ENCODE peak calls at places on chromosomes 12 and 14, in ten cellular contexts. F is lower lobe of right lung; Z is Panc1; U is naive thymus-derived CD4-positive, alpha-beta T cell; O is hepatocyte; C is CD4-positive, alpha-beta memory T cell; Y is IMR-90; K is esophagus squamous epithelium; I is uterus; L is aorta. J is an unnamed sample.

GRCh38 chr12:65649126-65649525 is 175.2 kb upstream of the HMGA2 start:
- DNase-seq in F (no peak), Z (peak; percentile 82), U (no peak), O (no peak), C (no peak), Y (peak; percentile 100), K (no peak), I (no peak), L (no peak), J (no peak)

GRCh38 chr12:3810540-3810939 is 57.6 kb upstream of the CRACR2A start:
- DNase-seq in F (no peak), Z (no peak), U (no peak), O (no peak), C (no peak), Y (no peak), K (no peak), I (no peak), L (no peak), J (no peak)

GRCh38 chr12:115172521-115172920 is 488.5 kb upstream of the TBX3 start:
- DNase-seq in F (no peak), Z (no peak), U (no peak), O (no peak), C (no peak), Y (peak; percentile 92), K (no peak), I (no peak), L (no peak), J (no peak)

GRCh38 chr12:101209319-101210302 is at the start of gene SLC5A8:
- DNase-seq in F (peak; percentile 53), Z (no peak), U (no peak), O (peak; percentile 26), C (no peak), Y (no peak), K (no peak), I (no peak), L (no peak), J (no peak)

GRCh38 chr12:120381752-120382419 is 12.9 kb upstream of the MSI1 start:
- DNase-seq in F (no peak), Z (no peak), U (no peak), O (peak; percentile 74), C (no peak), Y (peak; percentile 77), K (no peak), I (no peak), L (no peak), J (no peak)

GRCh38 chr14:103854017-103854808 is 6.8 kb upstream of the PPP1R13B start:
- DNase-seq in F (peak; percentile 32), Z (no peak), U (no peak), O (no peak), C (no peak), Y (no peak), K (no peak), I (no peak), L (no peak), J (no peak)

GRCh38 chr14:88386395-88386794 is 938 bp downstream of the SPATA7 start:
- DNase-seq in F (no peak), Z (no peak), U (no peak), O (no peak), C (no peak), Y (no peak), K (no peak), I (no peak), L (no peak), J (no peak)

GRCh38 chr12:6363330-6364036 is 11.9 kb downstream of the SCNN1A start:
- DNase-seq in F (peak; percentile 86), Z (no peak), U (peak; percentile 66), O (peak; percentile 92), C (peak; percentile 54), Y (peak; percentile 28), K (no peak), I (peak; percentile 80), L (peak; percentile 83), J (no peak)

GRCh38 chr12:63206908-63207307 is 55.9 kb upstream of the AVPR1A start:
- DNase-seq in F (no peak), Z (no peak), U (no peak), O (peak; percentile 56), C (no peak), Y (no peak), K (no peak), I (no peak), L (no peak), J (no peak)

GRCh38 chr14:80621701-80622100 is 319.8 kb downstream of the CEP128 start:
- DNase-seq in F (no peak), Z (peak; percentile 27), U (no peak), O (no peak), C (no peak), Y (peak; percentile 89), K (no peak), I (no peak), L (no peak), J (no peak)
- H3K27ac ChIP-seq in F (no peak overlapping the region), Z (no peak overlapping the region), U (no peak overlapping the region), O (no peak overlapping the region), C (no peak overlapping the region), Y (peak overlapping the region; percentile 13), K (no peak overlapping the region), I (no peak overlapping the region), L (no peak overlapping the region), J (no peak overlapping the region)

DNA sequence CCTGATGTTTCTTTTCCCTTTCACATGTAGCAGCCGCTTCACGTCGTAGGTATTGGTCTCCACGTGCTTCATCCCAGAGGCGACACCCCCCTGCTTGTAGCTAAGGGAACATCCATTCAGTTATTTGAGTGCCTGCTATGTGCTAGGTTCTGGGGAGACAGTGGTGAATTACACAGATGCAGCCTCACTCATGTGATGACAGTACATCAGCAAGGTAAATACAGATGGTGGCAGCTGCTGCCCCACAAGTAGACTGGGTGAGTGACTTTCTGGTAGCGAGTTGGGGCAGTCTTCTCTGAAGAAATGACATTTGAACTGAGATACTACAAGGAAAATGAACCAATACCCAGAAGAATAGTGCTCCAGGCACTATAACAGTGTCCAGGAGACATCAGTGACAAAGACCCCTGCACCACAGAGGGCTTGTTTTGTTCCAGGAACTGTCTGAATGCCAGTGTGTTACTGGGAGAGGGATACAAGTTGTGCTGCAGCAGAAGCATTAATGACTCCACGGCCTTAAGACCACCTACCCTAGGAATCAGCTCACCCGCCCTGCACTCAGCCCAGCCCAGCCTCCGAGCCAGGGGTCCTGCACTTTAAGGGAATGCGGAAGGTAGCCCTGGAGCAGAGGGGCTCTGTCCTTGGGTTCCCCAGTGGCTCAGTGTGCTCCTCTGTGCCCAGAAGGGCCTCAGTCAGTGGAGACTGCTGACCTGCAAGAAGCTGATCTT is 7.3 kb downstream of the AVIL start:
- DNase-seq in F (no peak), Z (no peak), U (no peak), O (no peak), C (no peak), Y (no peak), K (no peak), I (no peak), L (no peak), J (no peak)
- H3K36me3 ChIP-seq in F (peaks cover 76% of the 10 kb centered on the region), Z (no peaks in the 10 kb centered on the region), U (peaks cover 40% of the 10 kb centered on the region), O (no peaks in the 10 kb centered on the region), C (peaks cover 6% of the 10 kb centered on the region), Y (peaks cover 42% of the 10 kb centered on the region), K (no peaks in the 10 kb centered on the region), I (no peaks in the 10 kb centered on the region), L (peaks cover 4% of the 10 kb centered on the region), J (peaks cover 51% of the 10 kb centered on the region)

DNA sequence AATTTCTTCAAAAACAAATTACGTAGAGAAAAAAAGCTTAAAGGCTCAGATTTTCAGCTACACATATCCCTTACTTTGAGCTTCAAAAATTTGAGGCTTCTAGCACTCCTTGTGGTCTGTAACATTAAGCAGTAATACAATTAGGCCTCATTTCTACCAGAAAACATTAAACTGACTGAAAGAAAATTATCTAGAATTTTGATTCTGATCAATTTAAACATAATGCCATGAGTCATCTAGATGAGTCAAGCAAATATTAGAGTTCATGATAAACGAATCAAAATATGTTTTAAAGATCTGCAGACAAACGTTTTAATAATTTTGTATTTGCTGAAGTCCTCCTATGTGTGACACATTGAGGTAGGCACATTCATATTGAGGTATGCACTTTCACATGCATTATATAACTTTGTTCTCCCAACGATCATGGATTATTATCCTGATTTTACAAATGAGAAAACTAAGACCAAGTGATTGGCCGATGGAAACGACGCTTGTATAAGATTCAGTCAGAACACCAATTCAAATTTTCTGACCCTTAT is 4.3 kb downstream of the OSBPL8 start:
- DNase-seq in F (no peak), Z (no peak), U (no peak), O (no peak), C (no peak), Y (peak; percentile 11), K (no peak), I (no peak), L (no peak), J (no peak)
- H3K27ac ChIP-seq in F (no peak overlapping the region), Z (no peak overlapping the region), U (no peak overlapping the region), O (no peak overlapping the region), C (no peak overlapping the region), Y (no peak overlapping the region), K (no peak overlapping the region), I (peak overlapping the region; percentile 14), L (no peak overlapping the region), J (no peak overlapping the region)

GRCh38 chr14:89648510-89648909 is 231.5 kb upstream of the FOXN3 start:
- DNase-seq in F (no peak), Z (no peak), U (no peak), O (peak; percentile 33), C (no peak), Y (no peak), K (no peak), I (no peak), L (no peak), J (no peak)

GRCh38 chr14:89652352-89652751 is 235.3 kb upstream of the FOXN3 start:
- DNase-seq in F (no peak), Z (no peak), U (no peak), O (no peak), C (no peak), Y (no peak), K (no peak), I (no peak), L (no peak), J (no peak)

GRCh38 chr14:89648924-89649323 is 231.9 kb upstream of the FOXN3 start:
- DNase-seq in F (no peak), Z (no peak), U (no peak), O (no peak), C (no peak), Y (no peak), K (no peak), I (no peak), L (no peak), J (no peak)

GRCh38 chr14:89651805-89652204 is 234.8 kb upstream of the FOXN3 start:
- DNase-seq in F (no peak), Z (no peak), U (no peak), O (no peak), C (no peak), Y (no peak), K (no peak), I (no peak), L (no peak), J (no peak)

DNA sequence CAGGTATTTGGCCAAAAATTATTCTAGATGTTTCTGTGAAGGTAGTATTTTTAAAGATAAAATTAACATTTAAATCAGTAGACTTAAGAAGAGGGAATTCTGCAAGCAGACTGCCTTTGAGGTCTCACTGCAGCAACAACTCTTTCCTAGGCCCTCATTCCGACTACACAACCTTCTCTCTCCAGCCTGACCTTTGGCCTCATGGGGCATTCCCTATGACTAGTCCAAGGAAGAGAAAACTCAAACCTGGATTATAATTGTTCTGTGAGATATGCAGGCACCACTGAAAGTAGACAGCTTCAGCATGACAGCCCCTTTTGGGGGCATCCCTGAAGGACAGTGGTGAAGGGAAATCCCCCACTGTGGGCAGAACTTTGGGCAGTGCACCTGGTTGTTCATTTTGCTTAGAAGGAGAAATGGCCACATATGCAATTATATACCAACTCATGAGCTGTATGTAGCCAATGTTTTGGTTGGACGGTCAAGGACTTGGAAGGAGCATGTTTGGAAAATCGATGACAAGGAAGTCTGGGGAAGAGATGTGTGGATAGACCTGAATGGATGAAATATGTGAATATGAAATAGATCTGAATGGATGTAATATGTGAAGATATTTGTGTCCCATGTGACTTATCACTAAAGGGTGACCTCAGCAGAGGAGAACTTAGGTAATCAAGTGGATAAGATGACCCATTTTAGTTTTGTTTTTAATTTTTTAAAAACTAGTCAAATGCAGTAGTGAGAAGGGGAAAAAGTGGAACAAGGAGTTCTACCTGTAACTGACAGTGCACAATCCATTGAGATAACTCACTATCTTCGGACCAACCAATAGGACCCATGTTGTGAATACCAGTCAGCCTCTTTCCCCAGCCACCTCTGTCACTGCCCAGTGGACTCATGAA is 233.3 kb upstream of the FOXN3 start:
- DNase-seq in F (no peak), Z (no peak), U (no peak), O (no peak), C (no peak), Y (no peak), K (no peak), I (no peak), L (no peak), J (no peak)
- H3K36me3 ChIP-seq in F (no peaks in the 10 kb centered on the region), Z (no peaks in the 10 kb centered on the region), U (no peaks in the 10 kb centered on the region), O (no peaks in the 10 kb centered on the region), C (no peaks in the 10 kb centered on the region), Y (no peaks in the 10 kb centered on the region), K (no peaks in the 10 kb centered on the region), I (no peaks in the 10 kb centered on the region), L (no peaks in the 10 kb centered on the region), J (no peaks in the 10 kb centered on the region)

J was measured in suprapubic skin.